ENCODE peak calls at places on chromosomes 5 and 9, in nine cellular contexts. W, Q, K, N, Y, M, O, G and H are unnamed samples.

GRCh38 chr9:77752566-77752965 is 104.4 kb upstream of the GNA14 start:
- DNase-seq in W (no peak), Q (no peak), K (no peak), N (no peak), Y (no peak), M (no peak), O (no peak), G (peak; percentile 83), H (no peak)

GRCh38 chr9:112081918-112082729 is 93.0 kb downstream of the SUSD1 start:
- DNase-seq in W (no peak), Q (no peak), K (no peak), N (no peak), Y (no peak), M (no peak), O (no peak), G (no peak), H (no peak)

GRCh38 chr9:96100385-96100978 is 201.5 kb downstream of the HSD17B3 start:
- DNase-seq in W (no peak), Q (peak; percentile 25), K (no peak), N (no peak), Y (no peak), M (no peak), O (no peak), G (no peak), H (no peak)

GRCh38 chr5:61964199-61964598 is 341.8 kb upstream of the KIF2A start:
- DNase-seq in W (no peak), Q (no peak), K (no peak), N (no peak), Y (no peak), M (no peak), O (no peak), G (no peak), H (no peak)

GRCh38 chr5:179699640-179700298 is 1.0 kb downstream of the CANX start:
- DNase-seq in W (peak; percentile 52), Q (no peak), K (no peak), N (peak; percentile 19), Y (no peak), M (peak; percentile 48), O (no peak), G (no peak), H (peak; percentile 19)

GRCh38 chr5:116576043-116576713 is 1.6 kb upstream of the SEMA6A start:
- DNase-seq in W (peak; percentile 67), Q (peak; percentile 66), K (no peak), N (peak; percentile 69), Y (no peak), M (peak; percentile 94), O (no peak), G (no peak), H (peak; percentile 85)

GRCh38 chr5:59484618-59485017 is 408.9 kb downstream of the PDE4D start:
- DNase-seq in W (no peak), Q (no peak), K (no peak), N (no peak), Y (no peak), M (no peak), O (no peak), G (no peak), H (no peak)

GRCh38 chr9:77848897-77849296 is 182.7 kb downstream of the GNAQ start:
- DNase-seq in W (peak; percentile 47), Q (peak; percentile 23), K (peak; percentile 71), N (no peak), Y (peak; percentile 94), M (no peak), O (no peak), G (peak; percentile 37), H (no peak)

GRCh38 chr5:173913686-173914321 is 25.7 kb downstream of the CPEB4 start:
- DNase-seq in W (no peak), Q (no peak), K (no peak), N (no peak), Y (no peak), M (peak; percentile 39), O (no peak), G (no peak), H (no peak)

GRCh38 chr5:72015103-72015548 is 92.1 kb upstream of the MAP1B start:
- DNase-seq in W (peak; percentile 66), Q (peak; percentile 14), K (no peak), N (no peak), Y (no peak), M (peak; percentile 33), O (no peak), G (peak; percentile 11), H (no peak)

GRCh38 chr5:171975877-171976667 is 30.4 kb downstream of the FBXW11 start:
- DNase-seq in W (no peak), Q (no peak), K (no peak), N (no peak), Y (no peak), M (no peak), O (no peak), G (no peak), H (no peak)

GRCh38 chr5:171975262-171975876 is 31.1 kb downstream of the FBXW11 start:
- DNase-seq in W (no peak), Q (no peak), K (no peak), N (no peak), Y (no peak), M (no peak), O (no peak), G (no peak), H (no peak)

GRCh38 chr5:171979606-171980005 is 26.8 kb downstream of the FBXW11 start:
- DNase-seq in W (no peak), Q (no peak), K (no peak), N (no peak), Y (no peak), M (no peak), O (no peak), G (no peak), H (no peak)

GRCh38 chr5:171978519-171978918 is 27.9 kb downstream of the FBXW11 start:
- DNase-seq in W (no peak), Q (no peak), K (no peak), N (no peak), Y (no peak), M (no peak), O (no peak), G (no peak), H (no peak)

DNA sequence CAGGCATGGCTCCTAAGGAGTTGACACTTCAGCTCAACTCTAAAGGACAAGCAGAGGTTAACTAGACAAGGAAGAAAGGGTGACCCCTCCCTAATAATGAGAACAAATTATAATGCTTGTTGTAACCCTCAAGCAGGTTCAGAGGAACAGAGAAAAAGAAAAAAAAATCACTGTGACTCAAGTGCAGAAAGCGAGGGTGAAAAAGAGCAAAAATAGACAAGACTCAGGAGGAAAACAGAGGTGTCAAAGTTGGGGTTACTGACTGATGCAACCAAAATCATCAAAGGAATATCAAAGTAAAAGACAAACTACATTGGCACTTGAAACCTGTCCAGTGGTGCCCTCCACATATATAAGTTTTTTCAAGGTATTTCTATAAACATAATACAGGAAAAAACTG is 28.4 kb downstream of the FBXW11 start:
- DNase-seq in W (no peak), Q (no peak), K (no peak), N (no peak), Y (no peak), M (no peak), O (no peak), G (no peak), H (no peak)
- H3K9me3 ChIP-seq in W (peaks cover 17% of the 10 kb centered on the region), Q (peaks cover 28% of the 10 kb centered on the region), K (peaks cover 16% of the 10 kb centered on the region), N (peaks cover 15% of the 10 kb centered on the region), Y (peaks cover 19% of the 10 kb centered on the region), M (peaks cover 32% of the 10 kb centered on the region), O (peaks cover 7% of the 10 kb centered on the region), G (peaks cover 5% of the 10 kb centered on the region), H (peaks cover 2% of the 10 kb centered on the region)

DNA sequence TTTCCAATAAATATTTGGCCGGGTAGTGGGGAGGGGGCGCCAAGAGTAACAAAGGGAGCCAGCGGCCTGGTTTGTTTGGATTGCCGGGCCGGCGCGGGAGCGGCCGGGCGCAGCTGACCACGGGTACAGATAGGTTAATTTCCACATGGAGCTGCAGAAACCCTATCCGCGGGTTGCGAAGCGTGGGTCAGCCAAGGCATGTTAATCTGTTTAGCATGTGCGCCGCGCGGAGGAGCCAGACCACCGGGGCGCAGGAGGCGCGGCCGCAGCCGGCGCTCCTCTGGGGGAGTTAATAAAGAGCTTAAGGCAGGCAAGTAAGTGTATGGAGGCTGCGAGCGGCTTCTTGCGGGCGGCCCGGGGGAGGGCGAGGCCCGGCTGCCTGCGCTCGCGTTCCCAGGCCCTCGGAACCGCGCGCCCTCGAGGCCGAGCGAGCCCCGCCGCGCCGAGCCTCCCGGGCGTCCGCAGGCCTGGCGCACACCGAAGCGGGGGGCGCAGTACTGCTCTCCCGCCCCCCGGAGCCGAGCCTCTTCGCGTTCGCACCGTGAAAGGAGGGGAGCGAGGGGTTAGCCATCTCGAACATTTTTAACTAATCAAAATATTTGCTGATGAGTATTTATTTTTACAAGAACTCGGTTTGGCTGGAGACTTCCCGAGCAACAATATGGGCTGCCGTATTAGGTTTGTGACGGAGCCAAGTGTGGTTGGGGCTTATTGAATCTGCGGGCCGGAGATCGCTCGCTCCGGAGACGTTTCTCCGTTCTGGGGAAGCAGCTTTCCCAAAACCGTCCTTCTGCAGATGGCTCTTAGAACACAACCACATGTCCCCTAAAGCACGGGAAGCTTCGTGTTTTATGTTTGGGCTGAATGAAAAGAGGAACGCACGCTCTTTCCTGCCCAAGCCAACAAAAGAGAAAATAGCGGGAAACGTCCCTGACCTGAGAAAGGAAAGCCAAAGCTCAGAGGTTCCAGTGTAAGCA is 28.9 kb downstream of the FOXD1 start:
- DNase-seq in W (no peak), Q (no peak), K (no peak), N (no peak), Y (peak; percentile 80), M (peak; percentile 60), O (no peak), G (peak; percentile 69), H (no peak)
- H3K9me3 ChIP-seq in W (peaks cover 5% of the 10 kb centered on the region), Q (no peaks in the 10 kb centered on the region), K (no peaks in the 10 kb centered on the region), N (no peaks in the 10 kb centered on the region), Y (no peaks in the 10 kb centered on the region), M (no peaks in the 10 kb centered on the region), O (no peaks in the 10 kb centered on the region), G (no peaks in the 10 kb centered on the region), H (no peaks in the 10 kb centered on the region)

GRCh38 chr5:3899093-3899492 is 303.5 kb downstream of the IRX1 start:
- DNase-seq in W (no peak), Q (no peak), K (no peak), N (no peak), Y (no peak), M (no peak), O (no peak), G (no peak), H (no peak)
- H3K9me3 ChIP-seq in W (no peaks in the 10 kb centered on the region), Q (peaks cover 6% of the 10 kb centered on the region), K (no peaks in the 10 kb centered on the region), N (no peaks in the 10 kb centered on the region), Y (no peaks in the 10 kb centered on the region), M (no peaks in the 10 kb centered on the region), O (no peaks in the 10 kb centered on the region), G (peaks cover 19% of the 10 kb centered on the region), H (peaks cover 2% of the 10 kb centered on the region)

DNA sequence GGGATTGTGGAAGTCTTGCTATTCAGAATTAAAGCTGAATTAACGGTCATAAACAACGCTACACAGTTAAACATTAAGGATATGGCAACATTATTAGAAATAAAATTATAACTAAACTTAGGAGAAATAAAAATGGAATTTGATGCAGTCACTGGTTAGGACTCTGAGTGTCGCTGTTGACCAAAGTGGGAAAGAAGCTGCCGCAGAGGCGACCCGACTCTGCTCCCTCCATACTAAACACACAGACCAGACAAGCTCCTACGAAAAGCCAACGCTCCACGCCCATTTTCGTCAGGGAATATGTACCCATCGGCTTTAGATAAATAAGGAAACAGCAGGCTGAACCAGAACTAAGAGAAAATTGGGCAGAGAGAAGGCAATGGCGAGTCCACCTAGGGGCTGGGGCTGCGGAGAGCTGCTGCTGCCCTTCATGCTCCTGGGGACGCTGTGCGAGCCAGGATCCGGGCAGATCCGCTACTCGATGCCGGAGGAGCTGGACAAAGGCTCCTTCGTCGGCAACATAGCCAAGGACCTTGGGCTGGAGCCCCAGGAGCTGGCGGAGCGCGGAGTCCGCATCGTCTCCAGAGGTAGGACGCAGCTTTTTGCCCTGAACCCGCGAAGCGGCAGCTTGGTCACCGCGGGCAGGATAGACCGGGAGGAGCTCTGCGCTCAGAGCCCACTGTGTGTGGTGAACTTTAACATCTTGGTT is at the start of gene PCDHGA5:
- DNase-seq in W (no peak), Q (no peak), K (no peak), N (no peak), Y (no peak), M (no peak), O (no peak), G (no peak), H (no peak)
- H3K9me3 ChIP-seq in W (peaks cover 55% of the 10 kb centered on the region), Q (peaks cover 98% of the 10 kb centered on the region), K (peaks cover 84% of the 10 kb centered on the region), N (peaks cover 14% of the 10 kb centered on the region), Y (peaks cover 93% of the 10 kb centered on the region), M (peaks cover 7% of the 10 kb centered on the region), O (no peaks in the 10 kb centered on the region), G (peaks cover 59% of the 10 kb centered on the region), H (peaks cover 20% of the 10 kb centered on the region)